ENCODE peak calls at places on chromosomes 1 and 21, in four cellular contexts. O, L, V and Y are unnamed samples.

GRCh38 chr1:52913537-52913936 is 8.0 kb downstream of the ECHDC2 start:
- DNase-seq in O (peak; percentile 19), L (no peak), V (no peak), Y (no peak)

GRCh38 chr1:67590329-67590728 is 94.7 kb upstream of the GADD45A start:
- DNase-seq in O (no peak), L (no peak), V (no peak), Y (peak; percentile 59)

GRCh38 chr1:102897537-102897936 is 210.8 kb downstream of the COL11A1 start:
- DNase-seq in O (no peak), L (no peak), V (no peak), Y (no peak)

GRCh38 chr1:43238991-43239469 is 30.8 kb upstream of the TMEM125 start:
- DNase-seq in O (no peak), L (no peak), V (peak; percentile 69), Y (no peak)

GRCh38 chr21:43987509-43987908 is 24.6 kb upstream of the TRAPPC10 start:
- DNase-seq in O (no peak), L (no peak), V (no peak), Y (no peak)

GRCh38 chr1:30976143-30976542 is 67.6 kb upstream of the SDC3 start:
- DNase-seq in O (no peak), L (no peak), V (no peak), Y (no peak)

GRCh38 chr21:43956667-43957030 is 55.5 kb upstream of the TRAPPC10 start:
- DNase-seq in O (no peak), L (no peak), V (no peak), Y (no peak)

GRCh38 chr1:56576880-56577858 is 2.2 kb downstream of the PLPP3 start:
- DNase-seq in O (no peak), L (peak; percentile 19), V (no peak), Y (no peak)

GRCh38 chr1:39898146-39898545 is 3.6 kb downstream of the MYCL start:
- DNase-seq in O (no peak), L (no peak), V (no peak), Y (no peak)

GRCh38 chr1:39895096-39895495 is 6.6 kb downstream of the MYCL start:
- DNase-seq in O (no peak), L (no peak), V (no peak), Y (no peak)

GRCh38 chr1:39896909-39897685 is 4.6 kb downstream of the MYCL start:
- DNase-seq in O (no peak), L (no peak), V (no peak), Y (no peak)

GRCh38 chr1:39892611-39893595 is 8.8 kb downstream of the MYCL start:
- DNase-seq in O (no peak), L (peak; percentile 55), V (no peak), Y (no peak)

DNA sequence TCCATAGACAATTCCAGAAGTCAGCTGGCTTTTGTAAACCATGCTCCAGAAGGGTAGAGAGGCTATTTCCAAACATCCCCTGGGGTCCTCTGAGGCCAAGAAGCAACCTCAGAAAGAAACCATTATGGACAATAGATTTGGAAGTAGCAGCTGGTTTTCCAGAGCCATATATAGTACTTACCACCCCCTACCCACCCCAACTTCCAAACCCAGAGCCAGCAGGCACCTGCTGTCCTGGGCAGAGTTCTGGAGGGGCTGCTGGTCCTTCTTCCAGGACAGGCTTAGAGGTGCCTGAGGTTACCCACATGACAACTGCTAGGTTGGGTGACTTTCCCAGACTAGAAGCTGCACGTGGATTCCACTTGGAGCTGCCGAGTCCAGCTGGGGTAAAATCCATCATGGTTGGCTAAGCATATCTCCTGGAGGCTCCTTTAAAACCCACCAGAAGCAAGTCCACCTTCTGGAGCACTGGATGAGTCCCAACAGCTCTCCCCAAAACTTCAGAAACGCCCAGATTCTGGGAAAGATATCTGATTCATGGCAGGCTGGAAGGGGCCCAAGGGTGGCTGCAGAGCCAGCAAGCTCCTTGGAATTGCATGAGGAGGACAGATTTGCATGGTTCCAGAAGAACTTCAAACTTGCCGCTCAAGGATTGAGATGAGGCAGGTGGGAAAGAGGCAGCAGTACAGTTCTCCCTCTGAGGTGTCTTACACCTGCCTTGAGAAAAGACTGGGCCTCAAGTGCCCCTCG is 5.8 kb downstream of the MYCL start:
- DNase-seq in O (no peak), L (no peak), V (no peak), Y (no peak)
- H3K4me1 ChIP-seq in O (peaks cover 4% of the 10 kb centered on the region), L (peaks cover 81% of the 10 kb centered on the region), V (peaks cover 3% of the 10 kb centered on the region), Y (peaks cover 2% of the 10 kb centered on the region)

GRCh38 chr1:109929588-109930251 is 19.1 kb downstream of the CSF1 start:
- DNase-seq in O (no peak), L (no peak), V (no peak), Y (no peak)
- H3K4me1 ChIP-seq in O (peaks cover 7% of the 10 kb centered on the region), L (peaks cover 61% of the 10 kb centered on the region), V (peaks cover 51% of the 10 kb centered on the region), Y (peaks cover 33% of the 10 kb centered on the region)

GRCh38 chr1:26994020-26994745 is 691 bp downstream of the TRNP1 start:
- DNase-seq in O (peak; percentile 38), L (peak; percentile 51), V (peak; percentile 41), Y (no peak)
- H3K4me1 ChIP-seq in O (no peaks in the 10 kb centered on the region), L (peaks cover 79% of the 10 kb centered on the region), V (peaks cover 21% of the 10 kb centered on the region), Y (peaks cover 7% of the 10 kb centered on the region)

DNA sequence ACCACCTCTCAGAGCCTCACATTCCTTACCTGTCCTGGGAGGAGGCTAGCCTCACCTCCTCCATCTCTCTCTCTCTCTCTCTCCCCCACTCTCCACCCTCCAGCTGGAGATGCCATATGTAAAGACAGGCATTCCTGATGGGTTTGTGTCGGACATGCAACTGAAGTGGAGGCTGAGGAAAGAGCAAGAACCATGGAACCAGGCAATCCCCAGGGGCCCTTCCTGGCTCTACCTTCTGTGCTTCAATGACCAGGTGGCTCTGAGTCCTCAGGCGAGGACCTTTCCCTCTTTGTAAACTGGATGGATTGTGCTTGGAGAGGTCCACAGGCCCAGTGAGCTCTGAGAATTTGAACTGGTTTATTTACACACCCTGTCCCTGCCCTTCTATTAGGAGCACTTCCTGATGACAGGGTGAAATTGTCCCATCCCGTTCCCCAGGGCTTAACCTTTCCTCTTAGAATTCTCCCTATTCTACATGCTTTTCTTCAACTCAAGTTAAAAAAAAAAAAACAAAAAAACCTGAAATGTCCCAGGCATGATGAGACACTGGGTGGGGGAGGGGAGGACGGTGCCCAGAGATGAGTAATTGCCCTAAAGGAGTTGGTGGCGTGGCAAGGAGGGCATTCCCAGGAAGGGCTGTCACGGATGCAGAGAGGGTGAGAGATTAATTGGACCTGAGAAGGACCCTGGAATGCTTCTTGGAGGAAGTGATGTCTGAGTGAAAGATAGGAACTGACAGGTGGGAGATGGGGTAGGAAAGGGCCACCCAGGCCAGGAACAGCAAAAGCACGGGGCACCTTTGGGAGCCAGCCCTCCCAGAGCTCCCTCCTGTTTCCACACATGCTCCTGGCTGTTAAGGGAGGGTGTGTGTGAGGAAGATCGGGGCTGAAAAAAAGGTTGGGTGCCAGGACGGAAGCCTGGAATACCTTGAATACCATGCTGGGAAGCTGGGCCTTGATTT is 50.2 kb upstream of the WASF2 start:
- DNase-seq in O (no peak), L (no peak), V (no peak), Y (no peak)
- H3K4me1 ChIP-seq in O (peaks cover 25% of the 10 kb centered on the region), L (peaks cover 25% of the 10 kb centered on the region), V (peaks cover 91% of the 10 kb centered on the region), Y (peaks cover 23% of the 10 kb centered on the region)

DNA sequence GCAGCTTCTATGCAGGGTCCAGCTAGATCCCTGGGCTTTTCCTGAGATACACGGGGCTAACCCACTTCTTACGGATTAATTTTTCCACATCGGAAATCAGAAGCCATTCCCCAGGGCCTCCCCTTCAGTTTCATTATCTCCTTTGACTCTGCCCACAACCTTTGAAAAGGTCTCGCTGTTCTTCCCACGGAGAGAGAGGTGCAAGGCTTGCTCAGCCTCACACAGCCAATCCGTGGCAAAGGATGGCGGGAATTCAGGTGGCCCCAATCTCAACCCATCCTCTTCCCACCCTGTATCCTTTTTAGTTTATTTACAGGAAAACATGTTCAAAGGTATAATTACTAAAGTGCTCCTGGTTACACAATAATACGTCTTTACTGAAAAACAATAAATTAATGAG is 702 bp upstream of the MAPKAPK2 start:
- DNase-seq in O (no peak), L (no peak), V (no peak), Y (no peak)
- H3K4me1 ChIP-seq in O (no peaks in the 10 kb centered on the region), L (peaks cover 34% of the 10 kb centered on the region), V (peaks cover 33% of the 10 kb centered on the region), Y (peaks cover 10% of the 10 kb centered on the region)

GRCh38 chr1:151944859-151945575 is 35.7 kb upstream of the THEM4 start:
- DNase-seq in O (no peak), L (no peak), V (no peak), Y (no peak)
- H3K4me1 ChIP-seq in O (peaks cover 21% of the 10 kb centered on the region), L (peaks cover 33% of the 10 kb centered on the region), V (peaks cover 26% of the 10 kb centered on the region), Y (peaks cover 23% of the 10 kb centered on the region)